ENCODE peak calls at places on chromosomes 7 and 10, in four cellular contexts. Y is SK-N-SH, G is HCT116, U is HepG2. L is an unnamed sample.

GRCh38 chr10:21083861-21084260 is 186.8 kb upstream of the NEBL start:
- DNase-seq in Y (no peak), G (no peak), U (no peak), L (no peak)

GRCh38 chr10:62589689-62590088 is 214.8 kb upstream of the ADO start:
- DNase-seq in Y (no peak), G (no peak), U (no peak), L (no peak)

GRCh38 chr10:8586504-8586903 is 532.0 kb downstream of the GATA3 start:
- DNase-seq in Y (no peak), G (no peak), U (no peak), L (no peak)

GRCh38 chr10:13795653-13796555 is 209.1 kb downstream of the PRPF18 start:
- DNase-seq in Y (no peak), G (no peak), U (no peak), L (no peak)

GRCh38 chr7:836429-836828 is 4.2 kb downstream of the SUN1 start:
- DNase-seq in Y (peak), G (peak), U (peak), L (peak)

GRCh38 chr10:94299417-94299816 is 63.3 kb downstream of the NOC3L start:
- DNase-seq in Y (no peak), G (no peak), U (peak), L (peak)

GRCh38 chr7:42763137-42763551 is 148.7 kb downstream of the C7orf25 start:
- DNase-seq in Y (no peak), G (no peak), U (no peak), L (no peak)

GRCh38 chr10:44125879-44126675 is 258.8 kb downstream of the CXCL12 start:
- DNase-seq in Y (no peak), G (no peak), U (no peak), L (no peak)

GRCh38 chr10:73522263-73522662 is 26.4 kb upstream of the PPP3CB start:
- DNase-seq in Y (no peak), G (no peak), U (no peak), L (no peak)

GRCh38 chr10:89567566-89568245 is 32.3 kb upstream of the SLC16A12 start:
- DNase-seq in Y (no peak), G (no peak), U (no peak), L (no peak)

GRCh38 chr10:131901181-131901829 is 497 bp downstream of the PPP2R2D start:
- DNase-seq in Y (peak), G (no peak), U (no peak), L (no peak)

GRCh38 chr7:148964510-148965267 is 63.6 kb downstream of the PDIA4 start:
- DNase-seq in Y (no peak), G (no peak), U (no peak), L (no peak)

GRCh38 chr7:25134360-25135010 is 9.4 kb upstream of the CYCS start:
- DNase-seq in Y (no peak), G (no peak), U (no peak), L (no peak)

GRCh38 chr10:110087682-110088081 is 79.9 kb downstream of the ADD3 start:
- DNase-seq in Y (no peak), G (no peak), U (no peak), L (no peak)

GRCh38 chr10:50310560-50311174 is 59.4 kb upstream of the ASAH2 start:
- DNase-seq in Y (peak), G (peak), U (peak), L (peak)

GRCh38 chr10:74145133-74145532 is 5.5 kb downstream of the AP3M1 start:
- DNase-seq in Y (no peak), G (no peak), U (no peak), L (no peak)

GRCh38 chr7:4282434-4283223 is 399.5 kb upstream of the FOXK1 start:
- DNase-seq in Y (no peak), G (no peak), U (no peak), L (no peak)

GRCh38 chr10:131983780-131984179 is 2.1 kb upstream of the BNIP3 start:
- DNase-seq in Y (no peak), G (no peak), U (peak), L (no peak)

GRCh38 chr7:146700015-146700560 is 583.5 kb downstream of the CNTNAP2 start:
- DNase-seq in Y (no peak), G (no peak), U (no peak), L (no peak)

GRCh38 chr10:3389093-3389492 is 216.5 kb upstream of the PITRM1 start:
- DNase-seq in Y (no peak), G (no peak), U (no peak), L (no peak)

GRCh38 chr10:127033116-127033515 is 127.9 kb downstream of the DOCK1 start:
- DNase-seq in Y (no peak), G (no peak), U (no peak), L (no peak)

DNA sequence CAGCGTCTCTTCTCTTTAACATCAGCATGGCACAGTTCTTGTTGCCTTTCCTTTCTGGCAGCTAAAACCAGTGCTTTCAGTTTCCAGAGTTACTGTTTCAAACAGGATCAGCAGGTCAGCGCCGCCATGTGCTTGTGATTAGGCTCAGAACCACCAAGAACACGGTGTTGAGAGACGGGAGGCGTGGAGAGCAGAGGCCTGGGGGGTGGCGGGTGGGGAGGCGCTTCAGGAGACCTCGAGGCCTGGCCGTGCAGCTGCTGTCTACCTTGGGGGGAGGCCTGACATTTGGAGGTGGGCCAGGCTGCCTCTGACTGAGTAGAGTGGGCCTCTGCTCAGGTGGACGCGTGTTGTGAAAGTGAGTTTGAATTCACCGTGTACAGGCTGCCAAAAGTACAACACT is 22.0 kb downstream of the PFKFB3 start:
- DNase-seq in Y (peak), G (no peak), U (no peak), L (no peak)
- H3K4me2 ChIP-seq in Y (no peak), G (no peak), U (no peak), L (no peak)

DNA sequence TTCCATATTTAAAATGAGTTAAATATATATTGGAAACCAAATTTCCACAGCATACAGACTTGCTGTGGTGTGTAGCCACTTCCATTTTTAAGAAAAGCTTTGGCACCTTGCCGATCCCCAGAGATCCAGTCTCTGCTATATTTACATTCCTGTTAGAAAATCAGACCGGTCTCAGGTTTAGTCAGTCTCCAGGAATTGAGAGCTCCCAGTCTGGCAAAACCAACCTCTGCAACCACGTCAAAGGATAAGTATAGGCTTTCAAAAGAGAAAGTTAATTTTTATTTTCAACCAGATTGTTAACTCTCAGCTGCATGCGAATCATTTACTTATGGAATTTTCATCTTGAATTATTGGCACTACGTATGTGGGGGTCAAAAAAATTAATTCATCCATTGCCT is 28.1 kb downstream of the PUS7 start:
- DNase-seq in Y (no peak), G (no peak), U (no peak), L (no peak)
- TF ChIP-seq ELF1 in Y (no peak), G (no peak), U (no peak), L (no peak)

DNA sequence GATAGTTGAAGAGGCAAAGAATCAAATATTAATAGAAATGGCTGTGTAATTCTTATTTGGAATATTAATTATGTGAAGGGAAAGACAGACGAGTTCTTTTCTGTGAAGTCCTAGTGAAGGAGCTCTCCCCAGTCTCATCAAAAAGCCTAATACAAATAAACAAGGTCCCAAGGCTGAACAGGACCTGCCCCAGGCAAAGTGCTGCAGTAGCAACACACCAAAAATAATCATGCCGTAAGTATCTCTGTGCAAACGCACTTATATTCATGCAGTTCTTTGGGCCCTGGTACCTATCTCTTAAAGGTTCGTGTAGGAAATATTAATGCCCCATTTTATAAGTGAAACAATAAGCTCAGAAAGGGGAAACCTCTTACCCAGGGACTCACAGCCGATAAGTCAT is 12.2 kb upstream of the CHST15 start:
- DNase-seq in Y (no peak), G (no peak), U (no peak), L (no peak)
- H3K4me2 ChIP-seq in Y (no peak), G (peak), U (no peak), L (no peak)

DNA sequence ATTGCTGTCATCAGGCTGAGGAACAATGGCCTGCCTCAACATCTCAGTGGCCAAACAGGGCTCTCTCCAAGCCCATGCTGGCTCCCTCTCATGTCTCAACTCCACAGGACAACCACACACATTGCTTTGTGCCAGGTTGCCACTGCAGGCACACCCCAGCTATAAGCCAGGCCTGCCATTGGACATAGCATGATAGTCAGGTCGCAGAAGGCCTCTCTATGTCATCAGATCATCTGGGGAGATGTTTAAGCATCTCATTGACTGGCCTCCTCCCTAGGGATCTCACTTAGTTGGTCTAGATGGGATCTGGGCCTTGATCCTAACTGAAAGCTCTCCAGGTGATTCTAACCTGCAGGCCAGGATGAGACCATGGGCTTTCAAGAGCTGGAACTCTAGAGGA is 257.2 kb downstream of the GRID1 start:
- DNase-seq in Y (no peak), G (no peak), U (no peak), L (no peak)
- TF ChIP-seq ELF1 in Y (no peak), G (no peak), U (no peak), L (no peak)

GRCh38 chr10:77501846-77502251 is 135.8 kb downstream of the KCNMA1 start:
- DNase-seq in Y (no peak), G (no peak), U (no peak), L (no peak)
- H3K4me2 ChIP-seq in Y (peak), G (peak), U (no peak), L (no peak)

GRCh38 chr7:30933124-30933893 is 21.7 kb downstream of the AQP1 start:
- DNase-seq in Y (peak), G (no peak), U (no peak), L (peak)
- TF ChIP-seq ELF1 in Y (no peak), G (no peak), U (no peak), L (no peak)

DNA sequence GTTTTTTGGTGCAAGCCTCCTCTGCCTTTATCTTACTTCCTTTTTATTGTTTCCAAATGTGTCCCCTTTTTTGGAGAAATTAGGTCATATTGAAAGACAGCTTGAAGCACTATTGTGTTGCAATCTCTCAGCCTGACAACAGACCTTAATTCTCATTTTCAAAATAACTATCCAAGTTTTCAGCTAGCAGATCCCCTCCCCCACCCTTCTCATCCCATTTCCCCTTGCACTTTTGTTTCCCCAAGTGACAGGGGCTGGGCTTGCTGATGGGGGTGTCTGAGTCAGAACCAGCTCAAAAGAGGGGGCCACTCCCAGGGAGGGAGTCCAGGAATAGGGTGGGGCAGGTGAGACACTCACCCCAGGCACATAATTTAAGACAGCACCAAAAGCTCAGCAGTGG is 75.3 kb downstream of the MKI67 start:
- DNase-seq in Y (no peak), G (no peak), U (no peak), L (no peak)
- H3K4me2 ChIP-seq in Y (no peak), G (no peak), U (no peak), L (no peak)

GRCh38 chr7:100880645-100881044 is 5.7 kb downstream of the SRRT start:
- DNase-seq in Y (no peak), G (no peak), U (no peak), L (no peak)

GRCh38 chr7:100879685-100880261 is 4.9 kb downstream of the SRRT start:
- DNase-seq in Y (peak), G (no peak), U (no peak), L (no peak)

GRCh38 chr7:100881136-100881535 is 6.2 kb downstream of the SRRT start:
- DNase-seq in Y (no peak), G (no peak), U (no peak), L (no peak)

GRCh38 chr7:100882769-100883526 is 6.6 kb downstream of the UFSP1 start:
- DNase-seq in Y (peak), G (no peak), U (no peak), L (no peak)

DNA sequence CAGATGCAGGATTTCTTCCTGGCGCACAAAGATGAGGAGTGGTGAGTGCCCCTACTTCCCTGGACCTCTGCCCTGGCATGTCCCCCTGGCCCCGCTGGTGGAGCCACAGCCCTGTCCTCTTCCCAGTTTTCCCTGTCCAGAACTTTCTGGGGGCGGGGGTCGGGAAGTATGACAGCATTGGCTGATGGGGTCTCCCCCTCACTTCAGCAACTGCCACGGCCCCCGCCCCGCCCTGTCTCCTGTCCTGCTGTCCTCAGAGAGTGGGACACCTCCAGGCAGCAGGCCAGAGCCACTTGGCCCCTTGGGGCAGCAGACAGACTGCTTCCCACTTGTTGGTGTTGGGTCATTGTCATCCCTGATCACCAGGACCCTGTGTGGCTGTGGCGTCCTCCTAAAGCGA is 7.3 kb downstream of the SRRT start:
- DNase-seq in Y (peak), G (no peak), U (no peak), L (no peak)
- TF ChIP-seq ELF1 in Y (no peak), G (no peak), U (no peak), L (no peak)

DNA sequence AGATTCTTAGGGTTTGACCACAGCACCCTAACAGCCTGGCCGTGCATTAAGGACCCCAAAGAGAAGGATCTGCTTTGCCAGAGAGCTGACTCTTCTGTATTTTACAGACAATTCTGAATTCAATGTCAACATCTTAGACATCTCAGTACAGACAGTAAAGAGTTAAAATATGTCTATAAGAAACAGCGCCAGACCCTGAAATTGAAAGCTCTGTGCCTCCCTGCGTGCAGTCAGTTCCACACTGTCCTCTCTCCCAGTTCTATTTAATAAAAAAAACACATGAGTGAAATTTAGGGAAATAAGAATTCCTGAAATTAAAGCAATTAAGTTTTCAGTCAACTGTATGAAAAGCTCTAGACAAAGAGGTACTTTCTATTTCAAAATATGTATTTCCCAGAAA is 45.1 kb downstream of the MET start:
- DNase-seq in Y (no peak), G (no peak), U (no peak), L (no peak)
- H3K4me2 ChIP-seq in Y (peak), G (peak), U (no peak), L (no peak)